ENCODE peak calls at places on chromosomes 11 and 22, in six cellular contexts. C, U, B, P, Z and D are unnamed samples.
A peak's percentile ranks its signal among the peaks of the same experiment; 100 is the strongest.

GRCh38 chr11:77095551-77096490 is 6.8 kb upstream of the OMP start:
- DNase-seq in U (no peak), P (no peak), C (no peak), Z (no peak), B (peak; percentile 34), D (no peak)

GRCh38 chr11:69293087-69293486 is 868 bp upstream of the MYEOV start:
- DNase-seq in B (peak; percentile 44), C (no peak), P (no peak), Z (no peak), U (no peak), D (no peak)

GRCh38 chr22:35437038-35437437 is 37.1 kb downstream of the MCM5 start:
- DNase-seq in C (no peak), P (peak; percentile 88), B (no peak), U (no peak), Z (no peak), D (no peak)

GRCh38 chr11:44851496-44851895 is 99.2 kb downstream of the TP53I11 start:
- DNase-seq in C (no peak), Z (no peak), P (no peak), U (no peak), B (no peak), D (no peak)

GRCh38 chr11:46009647-46010046 is 87.2 kb downstream of the LARGE2 start:
- DNase-seq in U (peak; percentile 69), P (no peak), C (no peak), Z (no peak), B (no peak), D (no peak)

GRCh38 chr11:73570415-73571114 is 27.3 kb downstream of the FAM168A start:
- DNase-seq in C (no peak), Z (no peak), U (peak; percentile 33), P (no peak), B (no peak), D (no peak)

GRCh38 chr11:35064114-35064800 is 74.7 kb upstream of the CD44 start:
- DNase-seq in U (peak; percentile 25), C (no peak), Z (no peak), P (no peak), B (no peak), D (no peak)

GRCh38 chr11:16098827-16099226 is 257.5 kb downstream of the SOX6 start:
- DNase-seq in P (no peak), Z (no peak), B (no peak), U (no peak), C (no peak), D (no peak)

GRCh38 chr11:129643031-129643721 is 172.5 kb upstream of the TMEM45B start:
- DNase-seq in Z (no peak), C (no peak), P (no peak), B (no peak), U (no peak), D (no peak)

GRCh38 chr11:1572200-1573076 is at the start of gene DUSP8:
- DNase-seq in P (peak; percentile 88), Z (peak; percentile 87), C (peak; percentile 94), B (peak; percentile 96), U (peak; percentile 84), D (peak; percentile 97)

GRCh38 chr11:26976389-26976788 is 17.5 kb upstream of the FIBIN start:
- DNase-seq in B (no peak), P (no peak), C (no peak), U (peak; percentile 76), Z (no peak), D (no peak)

GRCh38 chr11:17413414-17414316 is 25.2 kb upstream of the KCNJ11 start:
- DNase-seq in C (no peak), U (no peak), Z (no peak), P (no peak), B (peak; percentile 31), D (no peak)

GRCh38 chr11:17414317-17414737 is 25.9 kb upstream of the KCNJ11 start:
- DNase-seq in P (no peak), U (no peak), B (peak; percentile 40), C (no peak), Z (no peak), D (no peak)

GRCh38 chr11:17411418-17411817 is 23.0 kb upstream of the KCNJ11 start:
- DNase-seq in B (no peak), U (no peak), Z (no peak), C (no peak), P (no peak), D (no peak)

GRCh38 chr11:17410606-17411379 is 22.3 kb upstream of the KCNJ11 start:
- DNase-seq in B (no peak), Z (no peak), P (no peak), U (no peak), C (no peak), D (no peak)

GRCh38 chr11:17412488-17413180 is 24.2 kb upstream of the KCNJ11 start:
- DNase-seq in P (no peak), C (no peak), Z (no peak), B (no peak), U (no peak), D (no peak)
- TF ChIP-seq CTCF in P (no peak), C (no peak), Z (no peak), B (no peak), U (no peak), D (no peak)

GRCh38 chr22:44933829-44934735 is 75.7 kb downstream of the PHF21B start:
- DNase-seq in B (no peak), C (no peak), Z (no peak), U (no peak), P (no peak), D (no peak)

GRCh38 chr22:44937216-44937615 is 72.6 kb downstream of the PHF21B start:
- DNase-seq in B (peak; percentile 36), Z (no peak), C (no peak), P (no peak), U (no peak), D (peak; percentile 8)

GRCh38 chr22:44935724-44936123 is 74.1 kb downstream of the PHF21B start:
- DNase-seq in B (no peak), U (no peak), C (no peak), P (no peak), Z (no peak), D (no peak)

GRCh38 chr22:44938886-44939285 is 70.9 kb downstream of the PHF21B start:
- DNase-seq in P (no peak), B (peak; percentile 9), C (no peak), Z (no peak), U (no peak), D (peak; percentile 45)

DNA sequence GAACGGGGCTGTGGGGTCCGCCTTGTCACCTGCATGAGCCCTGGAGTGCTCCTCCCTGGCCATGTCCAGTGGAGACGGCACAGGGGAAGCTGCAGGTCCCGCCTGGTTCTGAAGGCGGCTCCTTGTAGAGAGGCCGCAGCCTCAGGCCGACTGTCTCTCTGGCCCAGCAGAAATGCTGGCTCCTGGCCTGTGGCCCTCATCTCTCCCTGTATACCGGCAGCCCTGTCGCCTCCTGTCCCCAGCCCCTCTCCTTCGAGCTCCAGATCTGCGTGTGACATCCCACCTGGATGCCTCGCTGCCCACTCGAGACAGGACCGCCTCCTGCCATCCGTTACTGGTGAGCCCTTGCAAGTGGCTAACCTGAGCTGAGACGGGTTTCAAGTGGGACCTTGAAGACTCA is 73.6 kb downstream of the PHF21B start:
- DNase-seq in U (no peak), P (no peak), Z (no peak), C (no peak), B (peak; percentile 29), D (no peak)
- TF ChIP-seq CTCF in U (no peak), P (no peak), Z (no peak), C (no peak), B (no peak), D (no peak)

GRCh38 chr22:45878901-45879551 is 97.9 kb downstream of the WNT7B start:
- DNase-seq in Z (peak; percentile 7), C (no peak), U (no peak), P (peak; percentile 54), B (peak; percentile 45), D (no peak)

GRCh38 chr22:45881524-45881875 is 95.5 kb downstream of the WNT7B start:
- DNase-seq in Z (no peak), U (no peak), B (peak; percentile 32), C (no peak), P (no peak), D (no peak)

GRCh38 chr22:45882881-45883810 is 93.8 kb downstream of the WNT7B start:
- DNase-seq in C (no peak), U (no peak), Z (no peak), P (no peak), B (peak; percentile 47), D (no peak)

GRCh38 chr22:45880091-45880651 is 96.8 kb downstream of the WNT7B start:
- DNase-seq in B (peak; percentile 23), P (peak; percentile 51), U (no peak), C (no peak), Z (no peak), D (no peak)

DNA sequence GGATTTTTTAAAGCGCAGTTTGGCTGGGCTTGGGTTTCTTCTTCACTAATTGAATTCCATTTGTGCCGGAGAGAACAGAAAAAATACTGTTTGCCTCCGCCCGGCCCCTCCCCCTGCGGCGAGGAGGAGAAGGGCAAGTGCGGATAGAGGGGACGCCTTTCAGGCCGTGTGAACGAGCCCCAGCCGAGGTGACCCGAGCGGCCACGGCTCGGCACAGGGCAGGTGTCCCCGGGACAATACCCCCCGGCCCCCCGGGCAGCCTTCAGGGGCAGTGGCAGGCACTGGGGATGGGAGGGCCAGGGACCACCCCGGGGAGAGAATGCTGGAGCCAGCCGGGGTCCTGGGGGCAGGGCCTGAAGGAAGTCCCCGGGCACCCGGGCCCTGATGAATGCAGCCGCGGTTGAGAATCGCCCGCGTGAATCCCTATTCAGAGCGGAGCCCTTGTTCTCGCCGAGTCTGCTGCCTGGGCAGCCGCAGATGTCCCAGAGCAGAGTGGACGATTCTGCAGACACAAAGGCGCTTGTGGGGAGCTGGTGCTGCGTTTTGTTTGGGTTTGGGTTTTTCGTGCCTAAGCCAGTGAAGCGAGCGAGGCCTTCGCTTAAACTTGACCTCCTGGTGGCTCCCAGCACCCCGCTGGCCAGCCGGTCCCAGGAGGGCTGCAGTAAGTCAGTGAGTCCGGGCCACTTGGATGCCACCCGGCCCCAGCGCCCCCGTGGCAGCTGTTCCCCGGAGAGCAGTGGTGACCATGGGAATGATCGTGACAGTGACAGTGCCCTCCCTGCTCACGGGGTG is 96.0 kb downstream of the WNT7B start:
- DNase-seq in P (no peak), U (no peak), B (peak; percentile 45), Z (no peak), C (no peak), D (no peak)
- TF ChIP-seq CTCF in P (no peak), U (no peak), B (no peak), Z (no peak), C (no peak), D (no peak)

GRCh38 chr22:17471901-17472566 is 91.3 kb upstream of the SLC25A18 start:
- DNase-seq in U (peak; percentile 34), Z (no peak), C (no peak), P (no peak), B (no peak), D (peak; percentile 41)

GRCh38 chr22:17470880-17471500 is 92.3 kb upstream of the SLC25A18 start:
- DNase-seq in C (no peak), U (no peak), P (no peak), B (no peak), Z (no peak), D (no peak)

GRCh38 chr22:17476838-17477237 is 86.5 kb upstream of the SLC25A18 start:
- DNase-seq in C (no peak), U (peak; percentile 57), B (no peak), P (no peak), Z (no peak), D (no peak)

GRCh38 chr22:17475318-17476212 is 87.7 kb upstream of the SLC25A18 start:
- DNase-seq in P (no peak), Z (no peak), C (no peak), B (peak; percentile 72), U (no peak), D (no peak)

DNA sequence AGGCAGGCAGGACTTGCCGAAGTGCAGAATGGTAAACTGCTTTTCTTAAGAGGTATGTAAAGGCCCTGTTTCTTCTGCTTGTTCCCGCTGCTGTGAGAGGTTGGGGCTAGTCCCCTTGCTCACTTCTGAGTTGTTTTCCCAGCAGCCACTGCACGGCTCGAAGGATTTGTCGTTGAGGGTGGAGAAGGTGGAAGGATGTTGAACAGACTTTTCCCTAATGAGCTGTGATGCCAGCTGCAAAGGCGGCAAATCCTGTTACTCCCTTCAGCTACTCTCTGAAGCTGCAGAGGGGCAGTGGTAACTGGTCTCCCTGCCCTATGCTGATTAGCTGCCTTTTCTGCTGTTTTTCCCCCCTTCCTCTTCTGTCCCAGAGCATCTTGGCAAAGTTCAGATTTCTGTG is 90.4 kb upstream of the SLC25A18 start:
- DNase-seq in Z (no peak), U (peak; percentile 7), B (no peak), C (no peak), P (no peak), D (peak; percentile 25)
- TF ChIP-seq CTCF in Z (no peak), U (no peak), B (no peak), C (no peak), P (no peak), D (no peak)